ENCODE peak calls at places on chromosome 21, in six cellular contexts. One of them, this sample, is unnamed.

GRCh38 chr21:33721081-33721480 is 78.8 kb downstream of the ITSN1 start:
- DNase-seq in CD4-positive, alpha-beta T cell: no peak
- DNase-seq in MM.1S: no peak
- DNase-seq in ovary: no peak
- DNase-seq in coronary artery: no peak
- DNase-seq in psoas muscle: no peak
- DNase-seq in this sample: no peak

GRCh38 chr21:33948096-33948950 is 32.7 kb upstream of the ATP5PO start:
- DNase-seq in CD4-positive, alpha-beta T cell: peak
- DNase-seq in MM.1S: peak
- DNase-seq in ovary: peak
- DNase-seq in coronary artery: no peak
- DNase-seq in psoas muscle: peak
- DNase-seq in this sample: peak

GRCh38 chr21:25307489-25307888 is 299.8 kb downstream of the MRPL39 start:
- DNase-seq in CD4-positive, alpha-beta T cell: no peak
- DNase-seq in MM.1S: no peak
- DNase-seq in ovary: no peak
- DNase-seq in coronary artery: no peak
- DNase-seq in psoas muscle: no peak
- DNase-seq in this sample: no peak

GRCh38 chr21:15978158-15978805 is 248.5 kb downstream of the USP25 start:
- DNase-seq in CD4-positive, alpha-beta T cell: no peak
- DNase-seq in MM.1S: no peak
- DNase-seq in ovary: no peak
- DNase-seq in coronary artery: no peak
- DNase-seq in psoas muscle: no peak
- DNase-seq in this sample: no peak

GRCh38 chr21:18743523-18743922 is 339.9 kb upstream of the TMPRSS15 start:
- DNase-seq in CD4-positive, alpha-beta T cell: no peak
- DNase-seq in MM.1S: no peak
- DNase-seq in ovary: no peak
- DNase-seq in coronary artery: no peak
- DNase-seq in psoas muscle: no peak
- DNase-seq in this sample: no peak

GRCh38 chr21:22536511-22536910 is 1538.3 kb downstream of the NCAM2 start:
- DNase-seq in CD4-positive, alpha-beta T cell: no peak
- DNase-seq in MM.1S: no peak
- DNase-seq in ovary: no peak
- DNase-seq in coronary artery: no peak
- DNase-seq in psoas muscle: no peak
- DNase-seq in this sample: no peak

GRCh38 chr21:26072891-26073615 is 97.5 kb downstream of the APP start:
- DNase-seq in CD4-positive, alpha-beta T cell: no peak
- DNase-seq in MM.1S: no peak
- DNase-seq in ovary: no peak
- DNase-seq in coronary artery: no peak
- DNase-seq in psoas muscle: no peak
- DNase-seq in this sample: no peak

GRCh38 chr21:26840206-26840605 is 5.0 kb downstream of the ADAMTS1 start:
- DNase-seq in CD4-positive, alpha-beta T cell: peak
- DNase-seq in MM.1S: no peak
- DNase-seq in ovary: no peak
- DNase-seq in coronary artery: no peak
- DNase-seq in psoas muscle: no peak
- DNase-seq in this sample: no peak

GRCh38 chr21:25456672-25457071 is 150.6 kb downstream of the MRPL39 start:
- DNase-seq in CD4-positive, alpha-beta T cell: no peak
- DNase-seq in MM.1S: no peak
- DNase-seq in ovary: no peak
- DNase-seq in coronary artery: no peak
- DNase-seq in psoas muscle: no peak
- DNase-seq in this sample: no peak

GRCh38 chr21:46120301-46121285 is 22.7 kb downstream of the COL6A2 start:
- DNase-seq in CD4-positive, alpha-beta T cell: no peak
- DNase-seq in MM.1S: no peak
- DNase-seq in ovary: peak
- DNase-seq in coronary artery: peak
- DNase-seq in psoas muscle: peak
- DNase-seq in this sample: no peak

GRCh38 chr21:34569381-34569979 is 45.4 kb downstream of the RCAN1 start:
- DNase-seq in CD4-positive, alpha-beta T cell: no peak
- DNase-seq in MM.1S: no peak
- DNase-seq in ovary: no peak
- DNase-seq in coronary artery: no peak
- DNase-seq in psoas muscle: no peak
- DNase-seq in this sample: no peak

GRCh38 chr21:46585191-46585953 is 19.5 kb downstream of the S100B start:
- DNase-seq in CD4-positive, alpha-beta T cell: no peak
- DNase-seq in MM.1S: no peak
- DNase-seq in ovary: no peak
- DNase-seq in coronary artery: no peak
- DNase-seq in psoas muscle: no peak
- DNase-seq in this sample: no peak

GRCh38 chr21:26717146-26717739 is 128.0 kb downstream of the ADAMTS1 start:
- DNase-seq in CD4-positive, alpha-beta T cell: no peak
- DNase-seq in MM.1S: peak
- DNase-seq in ovary: no peak
- DNase-seq in coronary artery: no peak
- DNase-seq in psoas muscle: no peak
- DNase-seq in this sample: no peak

GRCh38 chr21:26070822-26071425 is 99.6 kb downstream of the APP start:
- DNase-seq in CD4-positive, alpha-beta T cell: peak
- DNase-seq in MM.1S: no peak
- DNase-seq in ovary: peak
- DNase-seq in coronary artery: no peak
- DNase-seq in psoas muscle: no peak
- DNase-seq in this sample: no peak

GRCh38 chr21:20996421-20997307 is 1.5 kb upstream of the NCAM2 start:
- DNase-seq in CD4-positive, alpha-beta T cell: no peak
- DNase-seq in MM.1S: no peak
- DNase-seq in ovary: no peak
- DNase-seq in coronary artery: no peak
- DNase-seq in psoas muscle: no peak
- DNase-seq in this sample: no peak

GRCh38 chr21:26169611-26170470 is 729 bp downstream of the APP start:
- DNase-seq in CD4-positive, alpha-beta T cell: peak
- DNase-seq in MM.1S: peak
- DNase-seq in ovary: peak
- DNase-seq in coronary artery: peak
- DNase-seq in psoas muscle: peak
- DNase-seq in this sample: peak

GRCh38 chr21:15552914-15553491 is 176.8 kb upstream of the USP25 start:
- DNase-seq in CD4-positive, alpha-beta T cell: no peak
- DNase-seq in MM.1S: no peak
- DNase-seq in ovary: no peak
- DNase-seq in coronary artery: no peak
- DNase-seq in psoas muscle: no peak
- DNase-seq in this sample: no peak

GRCh38 chr21:39799178-39799577 is 54.2 kb downstream of the IGSF5 start:
- DNase-seq in CD4-positive, alpha-beta T cell: no peak
- DNase-seq in MM.1S: no peak
- DNase-seq in ovary: no peak
- DNase-seq in coronary artery: no peak
- DNase-seq in psoas muscle: no peak
- DNase-seq in this sample: no peak

GRCh38 chr21:35565204-35565611 is 495.1 kb downstream of the SETD4 start:
- DNase-seq in CD4-positive, alpha-beta T cell: no peak
- DNase-seq in MM.1S: no peak
- DNase-seq in ovary: no peak
- DNase-seq in coronary artery: no peak
- DNase-seq in psoas muscle: peak
- DNase-seq in this sample: no peak

GRCh38 chr21:36203603-36203889 is 46.9 kb downstream of the DOP1B start:
- DNase-seq in CD4-positive, alpha-beta T cell: no peak
- DNase-seq in MM.1S: peak
- DNase-seq in ovary: no peak
- DNase-seq in coronary artery: no peak
- DNase-seq in psoas muscle: no peak
- DNase-seq in this sample: no peak

GRCh38 chr21:24076179-24076578 is 1531.1 kb downstream of the MRPL39 start:
- DNase-seq in CD4-positive, alpha-beta T cell: no peak
- DNase-seq in MM.1S: no peak
- DNase-seq in ovary: no peak
- DNase-seq in coronary artery: no peak
- DNase-seq in psoas muscle: no peak
- DNase-seq in this sample: no peak

GRCh38 chr21:25080161-25080560 is 527.1 kb downstream of the MRPL39 start:
- DNase-seq in CD4-positive, alpha-beta T cell: no peak
- DNase-seq in MM.1S: no peak
- DNase-seq in ovary: no peak
- DNase-seq in coronary artery: no peak
- DNase-seq in psoas muscle: no peak
- DNase-seq in this sample: no peak

GRCh38 chr21:35023396-35024070 is 25.6 kb downstream of the RUNX1 start:
- DNase-seq in CD4-positive, alpha-beta T cell: no peak
- DNase-seq in MM.1S: no peak
- DNase-seq in ovary: no peak
- DNase-seq in coronary artery: peak
- DNase-seq in psoas muscle: no peak
- DNase-seq in this sample: no peak

GRCh38 chr21:23977971-23978370 is 1629.3 kb downstream of the MRPL39 start:
- DNase-seq in CD4-positive, alpha-beta T cell: no peak
- DNase-seq in MM.1S: no peak
- DNase-seq in ovary: no peak
- DNase-seq in coronary artery: no peak
- DNase-seq in psoas muscle: no peak
- DNase-seq in this sample: no peak

DNA sequence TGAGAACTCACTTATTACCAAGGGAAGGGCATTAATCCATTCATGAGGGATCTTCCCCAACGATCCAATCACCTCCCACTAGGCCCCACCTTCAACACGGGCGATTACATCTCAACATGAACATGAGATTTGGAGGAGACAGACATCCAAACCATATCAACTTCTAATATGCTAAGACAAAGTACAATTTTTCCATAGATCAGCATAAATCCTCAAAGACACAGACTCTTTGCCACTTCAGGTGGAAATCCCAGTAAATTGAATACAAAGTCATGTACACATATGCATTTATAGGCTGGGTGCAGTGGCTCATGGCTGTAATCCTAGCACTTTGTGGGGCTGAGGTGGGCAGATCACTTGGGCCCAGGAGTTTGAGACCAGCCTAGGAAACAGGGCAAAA is 18.8 kb upstream of the CXADR start:
- DNase-seq in CD4-positive, alpha-beta T cell: no peak
- DNase-seq in MM.1S: no peak
- DNase-seq in ovary: no peak
- DNase-seq in coronary artery: no peak
- DNase-seq in psoas muscle: no peak
- DNase-seq in this sample: no peak
- H3K27ac ChIP-seq in CD4-positive, alpha-beta T cell: no peak
- H3K27ac ChIP-seq in MM.1S: no peak
- H3K27ac ChIP-seq in ovary: no peak
- H3K27ac ChIP-seq in coronary artery: no peak
- H3K27ac ChIP-seq in psoas muscle: no peak
- H3K27ac ChIP-seq in this sample: no peak

GRCh38 chr21:32136546-32136945 is 142.3 kb downstream of the MIS18A start:
- DNase-seq in CD4-positive, alpha-beta T cell: no peak
- DNase-seq in MM.1S: no peak
- DNase-seq in ovary: no peak
- DNase-seq in coronary artery: no peak
- DNase-seq in psoas muscle: no peak
- DNase-seq in this sample: no peak
- H3K27ac ChIP-seq in CD4-positive, alpha-beta T cell: no peak
- H3K27ac ChIP-seq in MM.1S: no peak
- H3K27ac ChIP-seq in ovary: no peak
- H3K27ac ChIP-seq in coronary artery: no peak
- H3K27ac ChIP-seq in psoas muscle: no peak
- H3K27ac ChIP-seq in this sample: no peak

GRCh38 chr21:43305336-43305665 is 121.6 kb downstream of the SIK1 start:
- DNase-seq in CD4-positive, alpha-beta T cell: no peak
- DNase-seq in MM.1S: no peak
- DNase-seq in ovary: no peak
- DNase-seq in coronary artery: no peak
- DNase-seq in psoas muscle: no peak
- DNase-seq in this sample: no peak

GRCh38 chr21:43304621-43305335 is 122.2 kb downstream of the SIK1 start:
- DNase-seq in CD4-positive, alpha-beta T cell: no peak
- DNase-seq in MM.1S: no peak
- DNase-seq in ovary: no peak
- DNase-seq in coronary artery: no peak
- DNase-seq in psoas muscle: peak
- DNase-seq in this sample: no peak

GRCh38 chr21:43302769-43303168 is 124.2 kb downstream of the SIK1 start:
- DNase-seq in CD4-positive, alpha-beta T cell: no peak
- DNase-seq in MM.1S: no peak
- DNase-seq in ovary: no peak
- DNase-seq in coronary artery: no peak
- DNase-seq in psoas muscle: peak
- DNase-seq in this sample: no peak

GRCh38 chr21:43303240-43304178 is 123.4 kb downstream of the SIK1 start:
- DNase-seq in CD4-positive, alpha-beta T cell: no peak
- DNase-seq in MM.1S: no peak
- DNase-seq in ovary: no peak
- DNase-seq in coronary artery: no peak
- DNase-seq in psoas muscle: peak
- DNase-seq in this sample: no peak

GRCh38 chr21:43304206-43304605 is 122.7 kb downstream of the SIK1 start:
- DNase-seq in CD4-positive, alpha-beta T cell: no peak
- DNase-seq in MM.1S: no peak
- DNase-seq in ovary: no peak
- DNase-seq in coronary artery: no peak
- DNase-seq in psoas muscle: peak
- DNase-seq in this sample: no peak
- H3K27ac ChIP-seq in CD4-positive, alpha-beta T cell: no peak
- H3K27ac ChIP-seq in MM.1S: no peak
- H3K27ac ChIP-seq in ovary: no peak
- H3K27ac ChIP-seq in coronary artery: no peak
- H3K27ac ChIP-seq in psoas muscle: no peak
- H3K27ac ChIP-seq in this sample: no peak

DNA sequence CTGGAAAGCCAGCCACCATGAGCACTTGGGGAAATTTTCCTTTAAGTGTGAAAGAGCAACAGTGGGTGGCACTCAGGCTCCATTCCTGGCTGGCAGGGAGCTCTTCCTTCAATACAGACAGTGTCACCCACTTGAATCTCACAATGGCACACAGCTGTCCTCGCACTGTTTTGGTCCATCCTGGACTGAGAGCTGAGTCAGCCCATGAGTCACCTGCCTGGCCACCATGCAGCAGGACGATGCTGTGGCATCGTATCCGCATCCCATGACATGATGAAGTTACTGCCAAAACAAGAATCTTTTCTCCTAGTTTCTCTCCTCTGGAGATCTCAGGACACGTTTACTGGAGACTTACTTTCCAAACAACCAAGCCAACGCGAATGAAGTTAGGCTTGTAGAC is 6.0 kb downstream of the TMPRSS2 start:
- DNase-seq in CD4-positive, alpha-beta T cell: no peak
- DNase-seq in MM.1S: no peak
- DNase-seq in ovary: no peak
- DNase-seq in coronary artery: no peak
- DNase-seq in psoas muscle: no peak
- DNase-seq in this sample: no peak
- H3K27ac ChIP-seq in CD4-positive, alpha-beta T cell: no peak
- H3K27ac ChIP-seq in MM.1S: no peak
- H3K27ac ChIP-seq in ovary: no peak
- H3K27ac ChIP-seq in coronary artery: no peak
- H3K27ac ChIP-seq in psoas muscle: no peak
- H3K27ac ChIP-seq in this sample: no peak